ENCODE peak calls at places on chromosomes 5 and 9, in ten cellular contexts. W is spleen, Z is A549, I is prostate gland, N is heart left ventricle, U is sigmoid colon, B is HCT116, X is adrenal gland, Q is endothelial cell of umbilical vein, A is K562. Y is an unnamed sample. For H3K9me3, the result is how much of the 10 kb centered on the place peaks cover.

GRCh38 chr5:128241071-128241695 is 157.6 kb downstream of the SLC12A2 start:
- DNase-seq in A (no peak), N (no peak), B (no peak), I (no peak), Z (no peak), Q (no peak), W (no peak), U (no peak), X (no peak), Y (no peak)

GRCh38 chr5:86862093-86862492 is 244.4 kb downstream of the COX7C start:
- DNase-seq in B (no peak), W (no peak), I (no peak), Z (no peak), Q (no peak), A (no peak), X (no peak), N (no peak), U (no peak), Y (no peak)

GRCh38 chr9:131650254-131650653 is 89.6 kb downstream of the RAPGEF1 start:
- DNase-seq in B (no peak), Q (no peak), Z (peak), U (peak), N (no peak), X (peak), A (no peak), I (no peak), W (no peak), Y (no peak)

GRCh38 chr9:127583605-127584053 is 28.4 kb upstream of the STXBP1 start:
- DNase-seq in I (no peak), W (no peak), U (no peak), Z (no peak), B (no peak), N (no peak), X (no peak), Q (peak), A (no peak), Y (no peak)

GRCh38 chr9:124505006-124505900 is 1.9 kb downstream of the NR5A1 start:
- DNase-seq in N (no peak), U (no peak), B (no peak), A (no peak), X (no peak), W (peak), Z (no peak), Q (no peak), I (no peak), Y (no peak)

GRCh38 chr9:86718373-86718772 is 228.9 kb downstream of the GAS1 start:
- DNase-seq in I (no peak), Q (no peak), W (no peak), Z (no peak), U (no peak), A (no peak), N (no peak), X (no peak), B (no peak), Y (no peak)

GRCh38 chr5:174692982-174693422 is 31.4 kb upstream of the MSX2 start:
- DNase-seq in U (no peak), A (no peak), N (no peak), X (no peak), B (no peak), Q (no peak), W (no peak), Z (no peak), I (no peak), Y (no peak)

GRCh38 chr5:102539598-102539997 is 40.8 kb upstream of the SLCO6A1 start:
- DNase-seq in X (no peak), A (no peak), B (no peak), N (no peak), W (no peak), Q (peak), I (no peak), U (no peak), Z (no peak), Y (no peak)

GRCh38 chr9:77707696-77708095 is 59.6 kb upstream of the GNA14 start:
- DNase-seq in N (no peak), Z (peak), X (peak), Q (peak), A (no peak), W (no peak), U (peak), I (no peak), B (peak), Y (no peak)

GRCh38 chr9:110142868-110143866 is 64.8 kb downstream of the C9orf152 start:
- DNase-seq in A (peak), Q (peak), I (no peak), N (no peak), U (no peak), B (no peak), X (no peak), Z (peak), W (no peak), Y (no peak)

GRCh38 chr9:36443581-36443980 is 43.5 kb upstream of the RNF38 start:
- DNase-seq in Z (no peak), I (no peak), B (no peak), W (no peak), U (no peak), Q (no peak), X (no peak), N (no peak), A (no peak), Y (no peak)

GRCh38 chr5:103031607-103032006 is 88.3 kb downstream of the GIN1 start:
- DNase-seq in I (no peak), Q (no peak), U (no peak), B (no peak), W (no peak), Z (no peak), N (no peak), X (no peak), A (no peak), Y (no peak)

GRCh38 chr5:131209506-131210191 is 38.9 kb downstream of the LYRM7 start:
- DNase-seq in U (no peak), Z (no peak), B (no peak), W (no peak), X (no peak), N (no peak), A (no peak), I (no peak), Q (no peak), Y (no peak)

GRCh38 chr5:177454397-177455035 is 7.9 kb downstream of the PRR7 start:
- DNase-seq in B (peak), N (peak), W (peak), A (peak), U (peak), X (peak), Z (peak), I (peak), Q (peak), Y (peak)

GRCh38 chr5:37838152-37838932 is 1.5 kb downstream of the GDNF start:
- DNase-seq in U (peak), X (peak), B (no peak), Q (peak), W (no peak), A (no peak), Z (peak), I (no peak), N (peak), Y (no peak)

GRCh38 chr5:79133657-79134451 is 22.2 kb downstream of the BHMT start:
- DNase-seq in I (peak), W (no peak), B (peak), Q (peak), Z (peak), U (peak), N (no peak), X (peak), A (peak), Y (no peak)

GRCh38 chr5:151483647-151484046 is 36.2 kb downstream of the SLC36A1 start:
- DNase-seq in B (no peak), Q (no peak), X (peak), N (no peak), Z (no peak), A (no peak), W (no peak), I (no peak), U (no peak), Y (no peak)

GRCh38 chr9:131214457-131214856 is 61.9 kb downstream of the FAM78A start:
- DNase-seq in Z (no peak), I (no peak), N (no peak), Q (no peak), X (no peak), B (no peak), U (no peak), A (no peak), W (no peak), Y (no peak)

GRCh38 chr9:105620996-105621395 is 41.3 kb upstream of the TAL2 start:
- DNase-seq in B (no peak), U (no peak), Z (no peak), I (no peak), W (no peak), Q (no peak), X (no peak), N (no peak), A (no peak), Y (no peak)

GRCh38 chr5:67021522-67022316 is 174.9 kb downstream of the CD180 start:
- DNase-seq in I (no peak), W (no peak), Q (no peak), N (no peak), B (no peak), X (no peak), A (no peak), U (no peak), Z (no peak), Y (no peak)

GRCh38 chr5:155094455-155094854 is 80.9 kb downstream of the KIF4B start:
- DNase-seq in Z (no peak), A (no peak), B (no peak), X (no peak), I (no peak), Q (no peak), U (no peak), W (no peak), N (no peak), Y (no peak)

GRCh38 chr9:89278997-89279739 is 31.8 kb upstream of the CKS2 start:
- DNase-seq in U (no peak), B (peak), X (peak), Z (peak), Q (peak), W (no peak), N (no peak), I (no peak), A (peak), Y (no peak)

GRCh38 chr9:106896695-106897094 is 33.7 kb downstream of the ZNF462 start:
- DNase-seq in I (no peak), U (no peak), B (no peak), X (no peak), W (no peak), N (no peak), Q (no peak), A (no peak), Z (no peak), Y (no peak)

GRCh38 chr5:139655727-139656271 is 7.7 kb downstream of the CXXC5 start:
- DNase-seq in Q (no peak), I (peak), Z (peak), A (no peak), W (peak), B (no peak), X (peak), N (peak), U (no peak), Y (no peak)

GRCh38 chr5:21701317-21701716 is 1151.8 kb downstream of the CDH12 start:
- DNase-seq in W (no peak), N (no peak), Z (no peak), I (no peak), A (no peak), U (no peak), X (no peak), B (no peak), Q (no peak), Y (no peak)

GRCh38 chr5:138438003-138438723 is 694 bp upstream of the REEP2 start:
- DNase-seq in A (no peak), B (no peak), N (no peak), U (no peak), Q (no peak), Z (no peak), X (no peak), I (no peak), W (no peak), Y (no peak)

GRCh38 chr5:96699186-96699820 is 37.1 kb downstream of the CAST start:
- DNase-seq in I (no peak), U (no peak), W (no peak), Z (no peak), A (no peak), N (no peak), Q (peak), B (no peak), X (no peak), Y (no peak)

GRCh38 chr5:378976-379742 is 57.6 kb downstream of the AHRR start:
- DNase-seq in X (no peak), N (peak), W (peak), U (peak), Q (no peak), B (no peak), I (peak), Z (no peak), A (no peak), Y (no peak)

GRCh38 chr9:111975709-111976108 is 79.1 kb downstream of the UGCG start:
- DNase-seq in I (no peak), X (peak), U (no peak), A (peak), W (no peak), B (peak), Z (peak), Q (no peak), N (peak), Y (no peak)

GRCh38 chr5:35863159-35863558 is 6.5 kb downstream of the IL7R start:
- DNase-seq in U (no peak), X (no peak), Q (no peak), A (no peak), I (peak), N (no peak), B (no peak), Z (no peak), W (no peak), Y (no peak)

GRCh38 chr5:67306997-67307580 is 110.5 kb upstream of the CD180 start:
- DNase-seq in I (no peak), X (no peak), B (no peak), W (no peak), N (no peak), Z (no peak), Q (no peak), A (no peak), U (no peak), Y (no peak)

GRCh38 chr9:6243746-6244145 is 28.1 kb downstream of the IL33 start:
- DNase-seq in A (no peak), U (no peak), Q (no peak), W (no peak), Z (no peak), I (no peak), B (no peak), N (no peak), X (no peak), Y (no peak)

GRCh38 chr5:19977069-19977468 is 10.9 kb downstream of the CDH18 start:
- DNase-seq in N (no peak), A (no peak), Z (no peak), U (no peak), Q (no peak), X (no peak), B (no peak), I (no peak), W (no peak), Y (no peak)

GRCh38 chr9:36164361-36164760 is 4.8 kb upstream of the CCIN start:
- DNase-seq in A (no peak), N (no peak), W (no peak), X (no peak), Z (no peak), U (no peak), I (no peak), B (no peak), Q (no peak), Y (no peak)

GRCh38 chr9:136693490-136694162 is 6.4 kb upstream of the AGPAT2 start:
- DNase-seq in W (no peak), B (peak), Q (peak), U (no peak), X (peak), Z (peak), I (no peak), A (peak), N (no peak), Y (no peak)
- TF ChIP-seq POLR2A in W (no peak), B (no peak), Q (no peak), U (no peak), X (no peak), Z (no peak), I (no peak), A (no peak), N (no peak), Y (no peak)

GRCh38 chr9:113903514-113904077 is 27.5 kb downstream of the ZNF618 start:
- DNase-seq in W (no peak), I (no peak), N (no peak), U (no peak), A (no peak), Z (no peak), X (no peak), B (no peak), Q (no peak), Y (no peak)
- H3K9me3 ChIP-seq in W (under half), I (under half), N (under half), U (under half), A (under half), Z (under half), X (under half), B (under half), Q (under half), Y (under half)

GRCh38 chr9:137030931-137031527 is 859 bp downstream of the FUT7 start:
- DNase-seq in A (no peak), N (no peak), B (no peak), Q (no peak), W (peak), X (no peak), Z (no peak), U (no peak), I (no peak), Y (no peak)
- TF ChIP-seq POLR2A in A (no peak), N (no peak), B (no peak), Q (no peak), W (no peak), X (no peak), Z (no peak), U (no peak), I (no peak), Y (no peak)

DNA sequence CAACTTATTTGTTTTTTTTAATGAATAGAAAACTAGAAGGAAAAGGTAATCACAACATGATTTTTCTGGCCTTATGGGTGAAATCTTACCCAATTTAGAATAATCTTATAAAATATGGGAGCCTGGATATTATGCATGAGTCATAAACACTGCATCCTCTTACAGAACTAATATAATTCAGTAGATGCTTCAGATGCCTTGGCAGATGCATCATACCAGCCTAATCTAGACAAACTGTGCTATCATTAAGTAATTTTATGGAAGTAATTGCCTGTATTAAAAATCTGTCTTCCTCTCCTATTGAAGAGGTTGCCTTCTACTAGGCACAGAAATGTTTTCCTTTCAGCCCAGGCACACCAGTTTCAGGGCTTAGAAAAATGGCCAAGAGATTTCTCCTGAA is 2384.6 kb upstream of the WWC1 start:
- DNase-seq in Q (no peak), I (no peak), U (no peak), N (no peak), A (no peak), X (no peak), W (no peak), Z (no peak), B (no peak), Y (no peak)
- H3K9me3 ChIP-seq in Q (under half), I (under half), U (under half), N (under half), A (under half), X (under half), W (under half), Z (under half), B (under half), Y (under half)